ENCODE peak calls at places on chromosomes 2 and 18, in seven cellular contexts. F is IMR-90, P is right lobe of liver, S is transverse colon, X is fibroblast of lung, N is lung, Q is GM23338. H is an unnamed sample.
A peak's percentile ranks its signal among the peaks of the same experiment; 100 is the strongest.

GRCh38 chr2:27078267-27079194 is at the start of gene EMILIN1:
- DNase-seq in F (peak; percentile 96), P (peak; percentile 68), S (peak; percentile 73), X (peak; percentile 95), N (peak; percentile 66), Q (peak; percentile 56), H (peak; percentile 75)

GRCh38 chr2:118650327-118650726 is 197.1 kb downstream of the EN1 start:
- DNase-seq in F (no peak), P (no peak), S (no peak), X (no peak), N (no peak), Q (no peak), H (no peak)

GRCh38 chr2:101596346-101596745 is 101.2 kb upstream of the MAP4K4 start:
- DNase-seq in F (peak; percentile 5), P (no peak), S (no peak), X (peak; percentile 53), N (no peak), Q (no peak), H (no peak)

GRCh38 chr2:118492335-118492734 is 355.1 kb downstream of the EN1 start:
- DNase-seq in F (peak; percentile 37), P (no peak), S (no peak), X (peak; percentile 20), N (no peak), Q (peak; percentile 68), H (no peak)

GRCh38 chr18:3340682-3341097 is 78.8 kb downstream of the MYL12B start:
- DNase-seq in F (peak; percentile 28), P (no peak), S (no peak), X (no peak), N (no peak), Q (no peak), H (no peak)

GRCh38 chr2:119383410-119384140 is 16.8 kb downstream of the DBI start:
- DNase-seq in F (no peak), P (peak; percentile 41), S (no peak), X (no peak), N (no peak), Q (no peak), H (no peak)

GRCh38 chr2:157229572-157229971 is 27.9 kb upstream of the GALNT5 start:
- DNase-seq in F (peak; percentile 94), P (no peak), S (no peak), X (peak; percentile 95), N (no peak), Q (no peak), H (no peak)

GRCh38 chr2:98518106-98518505 is 73.4 kb downstream of the INPP4A start:
- DNase-seq in F (no peak), P (no peak), S (peak; percentile 47), X (no peak), N (no peak), Q (peak; percentile 37), H (no peak)

GRCh38 chr18:34977787-34978532 is 63.3 kb upstream of the MAPRE2 start:
- DNase-seq in F (peak; percentile 6), P (peak; percentile 74), S (peak; percentile 76), X (no peak), N (peak; percentile 55), Q (peak; percentile 84), H (peak; percentile 89)

GRCh38 chr18:56402872-56403516 is 235.4 kb downstream of the TXNL1 start:
- DNase-seq in F (peak; percentile 90), P (no peak), S (no peak), X (peak; percentile 91), N (no peak), Q (no peak), H (no peak)

GRCh38 chr2:231640646-231641111 is 48.0 kb downstream of the TEX44 start:
- DNase-seq in F (no peak), P (no peak), S (peak; percentile 63), X (peak; percentile 35), N (no peak), Q (peak; percentile 43), H (peak; percentile 68)

GRCh38 chr2:108383146-108383830 is 5.5 kb downstream of the SULT1C4 start:
- DNase-seq in F (no peak), P (no peak), S (no peak), X (peak; percentile 27), N (no peak), Q (peak; percentile 47), H (no peak)

GRCh38 chr2:136381722-136382633 is 264.0 kb upstream of the CXCR4 start:
- DNase-seq in F (no peak), P (no peak), S (peak; percentile 71), X (no peak), N (no peak), Q (no peak), H (peak; percentile 28)

GRCh38 chr2:14189929-14190328 is 442.6 kb upstream of the LRATD1 start:
- DNase-seq in F (peak; percentile 0), P (no peak), S (no peak), X (peak; percentile 48), N (no peak), Q (no peak), H (no peak)

GRCh38 chr2:104862061-104862941 is 8.4 kb downstream of the POU3F3 start:
- DNase-seq in F (no peak), P (no peak), S (no peak), X (peak; percentile 82), N (no peak), Q (peak; percentile 91), H (no peak)

GRCh38 chr2:21658269-21658668 is 534.5 kb downstream of the TDRD15 start:
- DNase-seq in F (no peak), P (no peak), S (no peak), X (no peak), N (no peak), Q (no peak), H (no peak)

GRCh38 chr18:49608366-49608747 is 46.5 kb downstream of the LIPG start:
- DNase-seq in F (no peak), P (no peak), S (no peak), X (no peak), N (no peak), Q (no peak), H (no peak)

GRCh38 chr2:101440127-101440738 is 34.7 kb downstream of the RFX8 start:
- DNase-seq in F (peak; percentile 66), P (no peak), S (no peak), X (peak; percentile 73), N (no peak), Q (no peak), H (no peak)

GRCh38 chr2:113084249-113085000 is 16.7 kb downstream of the IL1F10 start:
- DNase-seq in F (no peak), P (no peak), S (no peak), X (no peak), N (no peak), Q (no peak), H (no peak)

GRCh38 chr2:203623616-203624015 is 82.8 kb upstream of the CD28 start:
- DNase-seq in F (peak; percentile 27), P (no peak), S (no peak), X (peak; percentile 75), N (no peak), Q (no peak), H (no peak)

GRCh38 chr18:8791171-8791651 is 85.9 kb downstream of the MTCL1 start:
- DNase-seq in F (peak; percentile 59), P (no peak), S (no peak), X (no peak), N (no peak), Q (no peak), H (no peak)

GRCh38 chr18:36934884-36935283 is 106.0 kb downstream of the KIAA1328 start:
- DNase-seq in F (peak; percentile 87), P (no peak), S (no peak), X (peak; percentile 86), N (no peak), Q (no peak), H (no peak)

GRCh38 chr2:27737676-27738348 is 33.7 kb upstream of the MRPL33 start:
- DNase-seq in F (peak; percentile 84), P (peak; percentile 83), S (no peak), X (peak; percentile 77), N (no peak), Q (no peak), H (no peak)

GRCh38 chr2:129212337-129212958 is 767.0 kb upstream of the RAB6C start:
- DNase-seq in F (no peak), P (no peak), S (no peak), X (no peak), N (no peak), Q (no peak), H (no peak)

GRCh38 chr2:240793313-240794177 is 26.5 kb downstream of the KIF1A start:
- DNase-seq in F (no peak), P (peak; percentile 28), S (no peak), X (no peak), N (no peak), Q (no peak), H (peak; percentile 12)

GRCh38 chr2:188909036-188909435 is 65.1 kb upstream of the COL3A1 start:
- DNase-seq in F (peak; percentile 80), P (no peak), S (no peak), X (peak; percentile 54), N (no peak), Q (no peak), H (no peak)

GRCh38 chr2:73939419-73939818 is 12.7 kb downstream of the DGUOK start:
- DNase-seq in F (peak; percentile 50), P (no peak), S (no peak), X (peak; percentile 72), N (peak; percentile 37), Q (peak; percentile 54), H (no peak)

GRCh38 chr2:119290859-119291587 is 67.4 kb downstream of the STEAP3 start:
- DNase-seq in F (peak; percentile 61), P (peak; percentile 84), S (peak; percentile 86), X (peak; percentile 36), N (peak; percentile 89), Q (peak; percentile 95), H (peak; percentile 93)

GRCh38 chr2:25938345-25938744 is 44.0 kb downstream of the KIF3C start:
- DNase-seq in F (no peak), P (no peak), S (no peak), X (no peak), N (no peak), Q (no peak), H (no peak)

DNA sequence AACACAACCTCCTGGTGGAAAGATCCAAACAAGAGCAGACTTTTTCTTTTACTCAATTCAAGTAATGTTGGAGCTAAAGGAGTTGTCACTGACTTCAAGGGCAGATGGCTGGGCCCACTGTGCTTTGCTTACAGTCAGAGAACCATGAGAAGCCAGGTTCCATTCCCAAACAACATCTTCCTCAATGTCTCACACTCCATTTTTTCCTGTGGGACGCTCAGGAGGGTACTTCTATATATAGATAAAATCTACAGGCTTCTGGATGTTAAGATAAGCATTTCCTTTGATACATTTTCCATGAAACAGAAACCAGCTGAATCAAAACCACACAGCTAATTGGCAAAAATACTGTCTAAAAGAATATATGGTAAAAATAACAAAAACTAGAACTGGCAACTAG is 14.4 kb downstream of the IWS1 start:
- DNase-seq in F (no peak), P (no peak), S (no peak), X (no peak), N (no peak), Q (no peak), H (no peak)
- H3K4me1 ChIP-seq in F (peaks cover 5% of the 10 kb centered on the region), P (peaks cover 9% of the 10 kb centered on the region), S (peaks cover 65% of the 10 kb centered on the region), X (peaks cover 17% of the 10 kb centered on the region), N (peaks cover 17% of the 10 kb centered on the region), Q (peaks cover 45% of the 10 kb centered on the region), H (peaks cover 27% of the 10 kb centered on the region)

GRCh38 chr2:208025814-208026184 is 472 bp upstream of the PLEKHM3 start:
- DNase-seq in F (no peak), P (no peak), S (no peak), X (no peak), N (no peak), Q (peak; percentile 34), H (no peak)
- TF ChIP-seq CTCF in F (no peak), P (no peak), S (no peak), X (no peak), N (no peak), Q (no peak), H (no peak)

GRCh38 chr18:58267493-58267892 is 223.5 kb downstream of the NEDD4L start:
- DNase-seq in F (peak; percentile 31), P (no peak), S (no peak), X (peak; percentile 32), N (no peak), Q (no peak), H (no peak)
- H3K4me1 ChIP-seq in F (peaks cover 2% of the 10 kb centered on the region), P (no peaks in the 10 kb centered on the region), S (peaks cover 44% of the 10 kb centered on the region), X (no peaks in the 10 kb centered on the region), N (peaks cover 14% of the 10 kb centered on the region), Q (peaks cover 20% of the 10 kb centered on the region), H (peaks cover 3% of the 10 kb centered on the region)

GRCh38 chr2:233498126-233498525 is 68.5 kb downstream of the USP40 start:
- DNase-seq in F (no peak), P (no peak), S (no peak), X (no peak), N (no peak), Q (no peak), H (no peak)
- TF ChIP-seq CTCF in F (no peak), P (no peak), S (no peak), X (no peak), N (no peak), Q (no peak), H (no peak)

H was measured in mucosa of descending colon.